ENCODE peak calls at places on chromosomes 2 and 18, in four cellular contexts. V is K562, G is SK-N-SH, O is GM12878. L is an unnamed sample.

GRCh38 chr2:201915446-201915845 is 109.1 kb downstream of the CDK15 start:
- DNase-seq in V (no peak), G (no peak), O (no peak), L (no peak)

GRCh38 chr2:100200985-100201384 is 58.6 kb upstream of the AFF3 start:
- DNase-seq in V (no peak), G (no peak), O (no peak), L (no peak)

GRCh38 chr2:67394734-67395133 is 2.4 kb upstream of the ETAA1 start:
- DNase-seq in V (no peak), G (no peak), O (no peak), L (no peak)

GRCh38 chr2:65256088-65256487 is 28.5 kb downstream of the ACTR2 start:
- DNase-seq in V (no peak), G (no peak), O (no peak), L (no peak)

GRCh38 chr18:45012286-45012685 is 331.6 kb downstream of the SETBP1 start:
- DNase-seq in V (no peak), G (no peak), O (no peak), L (no peak)

GRCh38 chr2:33681333-33681732 is 82.2 kb upstream of the FAM98A start:
- DNase-seq in V (no peak), G (no peak), O (no peak), L (no peak)

GRCh38 chr2:106143495-106144215 is 50.4 kb downstream of the UXS1 start:
- DNase-seq in V (no peak), G (no peak), O (no peak), L (no peak)

GRCh38 chr18:49510393-49511115 is 23.5 kb upstream of the C18orf32 start:
- DNase-seq in V (peak), G (peak), O (no peak), L (no peak)

GRCh38 chr2:231123362-231123898 is 1.4 kb downstream of the HTR2B start:
- DNase-seq in V (no peak), G (peak), O (peak), L (peak)

GRCh38 chr2:98333922-98334321 is 12.3 kb upstream of the CNGA3 start:
- DNase-seq in V (no peak), G (no peak), O (no peak), L (no peak)

GRCh38 chr2:164671664-164672396 is 50.5 kb upstream of the GRB14 start:
- DNase-seq in V (no peak), G (no peak), O (no peak), L (no peak)

DNA sequence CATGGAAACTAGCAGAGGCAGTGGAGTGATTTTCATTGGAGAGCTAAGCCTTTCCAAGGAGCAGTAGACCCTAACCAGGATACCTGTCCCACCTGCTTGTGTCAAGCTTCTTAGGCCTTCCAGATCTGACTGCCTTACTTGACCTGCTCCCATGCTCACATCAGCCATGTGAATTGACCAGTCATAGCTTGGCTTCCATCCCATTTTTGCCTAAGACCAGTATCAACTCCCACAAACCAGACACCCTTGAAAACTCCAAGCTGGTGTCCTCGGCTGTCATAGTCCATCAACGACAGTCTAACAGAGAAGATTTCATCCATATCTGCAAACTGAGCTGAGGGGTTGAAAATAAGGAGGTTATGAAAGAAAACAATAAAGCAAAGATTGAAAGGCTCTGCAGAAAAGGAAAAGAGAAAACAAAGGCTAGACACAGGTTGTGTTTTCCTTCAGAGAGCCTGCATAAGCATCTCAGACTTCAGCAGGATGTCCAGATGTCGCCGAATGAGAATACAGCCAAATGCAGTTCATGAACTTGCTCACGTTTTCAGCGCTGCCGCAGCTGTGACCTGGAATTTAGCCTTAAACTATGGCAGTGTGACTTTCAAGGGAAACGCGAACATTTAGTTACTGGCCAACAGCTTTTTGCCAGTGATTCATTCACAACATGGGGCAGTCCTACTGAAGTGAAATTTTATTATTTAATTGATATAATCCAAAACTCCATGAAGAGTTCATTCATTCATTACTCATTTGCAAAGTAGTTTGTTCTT is 868.1 kb upstream of the ID2 start:
- DNase-seq in V (no peak), G (no peak), O (no peak), L (no peak)
- TF ChIP-seq NFIC in V (no peak), G (no peak), O (no peak), L (no peak)

GRCh38 chr2:63738019-63738418 is 103.7 kb upstream of the UGP2 start:
- DNase-seq in V (no peak), G (no peak), O (no peak), L (no peak)
- TF ChIP-seq NFIC in V (no peak), G (no peak), O (no peak), L (peak)

GRCh38 chr2:135547311-135547710 is 16.0 kb downstream of the R3HDM1 start:
- DNase-seq in V (no peak), G (no peak), O (no peak), L (no peak)
- TF ChIP-seq NFIC in V (no peak), G (no peak), O (no peak), L (no peak)

GRCh38 chr2:75381032-75381431 is 179.7 kb downstream of the EVA1A start:
- DNase-seq in V (no peak), G (no peak), O (no peak), L (no peak)
- TF ChIP-seq NFIC in V (no peak), G (no peak), O (no peak), L (no peak)

DNA sequence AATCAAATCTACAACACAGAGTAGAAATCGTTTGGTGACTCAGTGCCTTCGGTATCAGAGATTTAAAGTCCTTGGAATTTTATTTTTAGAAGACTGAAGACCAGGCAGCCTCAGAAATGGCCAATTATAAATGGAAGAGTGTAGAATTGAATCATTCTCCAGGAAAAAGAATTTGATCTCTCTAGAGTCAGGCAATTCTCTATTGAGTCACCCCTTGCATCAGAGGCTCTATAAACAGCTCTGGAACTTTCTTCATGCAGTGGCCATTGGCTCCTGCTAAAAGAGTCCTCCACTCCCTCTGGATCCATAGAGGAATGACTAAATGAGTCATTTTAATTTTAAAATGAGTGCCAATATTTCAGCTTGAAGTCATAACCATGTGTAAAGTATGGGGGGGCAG is 816.2 kb downstream of the TDRD15 start:
- DNase-seq in V (no peak), G (no peak), O (no peak), L (no peak)
- TF ChIP-seq NFIC in V (no peak), G (no peak), O (no peak), L (no peak)

DNA sequence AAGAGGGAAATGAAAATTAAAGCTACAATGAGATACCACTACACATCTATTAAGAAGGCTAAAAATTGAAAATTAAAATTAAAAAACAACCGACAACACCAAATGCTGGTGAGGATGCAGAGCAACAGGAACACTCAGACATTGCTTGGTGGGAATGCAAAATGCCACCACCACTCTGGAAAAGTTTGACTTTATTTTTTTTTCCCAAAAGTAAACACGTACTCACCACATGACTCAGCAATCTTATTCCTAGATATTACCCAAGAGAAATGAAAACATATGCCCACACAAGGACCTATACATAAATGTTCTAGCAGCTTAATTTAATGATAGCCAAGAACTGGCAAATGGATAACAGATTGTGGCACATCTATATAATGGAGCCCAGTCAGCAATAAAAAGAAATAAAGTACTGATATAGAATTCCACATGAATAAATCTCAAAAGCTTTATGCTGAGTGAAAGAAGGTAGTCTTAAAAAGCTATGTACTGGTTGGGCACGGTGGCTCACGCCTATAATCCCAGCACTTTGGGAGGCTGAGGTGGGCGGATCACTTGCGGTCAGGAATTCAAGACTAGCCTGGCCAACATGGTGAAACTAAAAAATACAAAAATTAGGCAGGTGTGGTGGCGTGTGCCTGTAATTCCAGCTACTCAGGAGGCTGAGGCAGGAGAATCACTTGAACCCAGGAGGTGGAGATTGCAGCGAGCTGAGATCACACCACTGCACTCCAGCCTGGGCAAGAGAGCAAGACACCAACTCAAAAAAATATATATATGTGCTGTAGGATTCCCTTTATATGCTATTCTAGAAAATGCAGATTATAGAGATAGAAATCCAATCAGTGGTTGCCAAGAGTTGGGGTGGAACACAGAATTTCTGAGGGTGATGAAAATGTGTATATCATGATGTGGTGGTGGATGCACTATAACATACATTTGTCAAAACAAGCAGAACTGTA is 4.2 kb upstream of the PROC start:
- DNase-seq in V (no peak), G (no peak), O (no peak), L (peak)
- TF ChIP-seq NFIC in V (no peak), G (no peak), O (no peak), L (no peak)